ENCODE peak calls at places on chromosomes 2 and 18, in six cellular contexts. U is HepG2; M is left lobe of liver; I is activated T-cell treated with anti-CD3 and anti-CD28 coated beads for 48 hours; S is nephron progenitor cell; F is activated CD8-positive, alpha-beta memory T cell treated with anti-CD3 and anti-CD28 coated beads, Interleukin-2, amount 50 U/mL, for 48 hours. V is an unnamed sample.

GRCh38 chr2:31812051-31812798 is 198.6 kb downstream of the MEMO1 start:
- DNase-seq in U (peak), I (no peak), F (no peak), S (no peak), M (peak), V (peak)

GRCh38 chr2:147430408-147430807 is 414.4 kb upstream of the ACVR2A start:
- DNase-seq in I (no peak), S (no peak), M (peak), F (no peak), U (peak), V (peak)

GRCh38 chr2:27379383-27379839 is 1.1 kb downstream of the ZNF513 start:
- DNase-seq in I (no peak), U (no peak), F (no peak), S (no peak), M (no peak), V (no peak)

GRCh38 chr2:186540971-186541370 is 48.9 kb upstream of the ITGAV start:
- DNase-seq in M (no peak), U (no peak), F (no peak), I (no peak), S (no peak), V (no peak)

GRCh38 chr18:2846241-2846637 is 567 bp upstream of the EMILIN2 start:
- DNase-seq in I (no peak), F (no peak), S (no peak), M (peak), U (no peak), V (no peak)

GRCh38 chr2:86274265-86274917 is 63.0 kb downstream of the REEP1 start:
- DNase-seq in S (no peak), M (no peak), I (no peak), U (no peak), F (no peak), V (no peak)

GRCh38 chr2:227597993-227598392 is 700 bp upstream of the SCYGR2 start:
- DNase-seq in S (no peak), F (no peak), M (no peak), U (peak), I (no peak), V (no peak)

GRCh38 chr2:205746408-205746785 is 64.1 kb downstream of the NRP2 start:
- DNase-seq in S (no peak), F (no peak), M (no peak), U (no peak), I (no peak), V (peak)

GRCh38 chr2:39587168-39587567 is 78.5 kb upstream of the TMEM178A start:
- DNase-seq in M (no peak), S (no peak), F (no peak), U (no peak), I (no peak), V (no peak)